ENCODE peak calls at places on chromosomes 13 and 19, in six cellular contexts. G is aorta; J is CD8-positive, alpha-beta memory T cell; N is heart right ventricle; L is psoas muscle; A is upper lobe of right lung. E is an unnamed sample.

GRCh38 chr13:31261241-31261640 is 61.5 kb downstream of the B3GLCT start:
- DNase-seq in N (no peak), J (no peak), L (no peak), A (no peak), G (no peak), E (no peak)

GRCh38 chr13:102597029-102598015 is 536 bp downstream of the TPP2 start:
- DNase-seq in A (no peak), L (peak; percentile 40), J (peak; percentile 8), N (peak; percentile 14), G (peak; percentile 81), E (peak; percentile 83)

GRCh38 chr13:45219938-45220375 is 19.1 kb upstream of the KCTD4 start:
- DNase-seq in N (no peak), J (no peak), G (no peak), A (no peak), L (no peak), E (no peak)

GRCh38 chr13:36875955-36876354 is 44.1 kb downstream of the SMAD9 start:
- DNase-seq in A (no peak), G (no peak), J (no peak), N (no peak), L (no peak), E (no peak)

GRCh38 chr19:30406220-30406944 is 34.2 kb downstream of the ZNF536 start:
- DNase-seq in J (no peak), G (no peak), L (no peak), N (peak; percentile 15), A (no peak), E (no peak)

GRCh38 chr13:76711515-76712182 is 174.6 kb downstream of the KCTD12 start:
- DNase-seq in N (peak; percentile 36), L (peak; percentile 15), G (no peak), J (no peak), A (no peak), E (no peak)

GRCh38 chr19:10431254-10431942 is 11.1 kb downstream of the PDE4A start:
- DNase-seq in N (no peak), J (peak; percentile 72), A (peak; percentile 82), L (peak; percentile 53), G (peak; percentile 75), E (peak; percentile 83)

GRCh38 chr13:64154514-64154913 is 2738.9 kb upstream of the PCDH20 start:
- DNase-seq in A (no peak), L (no peak), N (no peak), G (no peak), J (no peak), E (no peak)

GRCh38 chr13:112776971-112777370 is 87.1 kb downstream of the ATP11A start:
- DNase-seq in N (no peak), G (no peak), L (no peak), J (no peak), A (no peak), E (no peak)

GRCh38 chr13:49635599-49636433 is 7.5 kb downstream of the ARL11 start:
- DNase-seq in N (peak; percentile 54), L (no peak), A (no peak), J (peak; percentile 59), G (no peak), E (no peak)

GRCh38 chr13:31032574-31033095 is 100.2 kb downstream of the TEX26 start:
- DNase-seq in L (no peak), J (no peak), A (no peak), N (no peak), G (no peak), E (no peak)

GRCh38 chr13:42028113-42028799 is 20.2 kb upstream of the DGKH start:
- DNase-seq in G (no peak), N (no peak), J (no peak), A (no peak), L (no peak), E (no peak)

GRCh38 chr19:53868091-53868891 is 608 bp downstream of the MYADM start:
- DNase-seq in N (peak; percentile 59), A (peak; percentile 84), L (peak; percentile 68), G (peak; percentile 89), J (peak; percentile 52), E (peak; percentile 90)

GRCh38 chr13:48066310-48066989 is 28.5 kb downstream of the MED4 start:
- DNase-seq in J (no peak), G (no peak), L (no peak), N (no peak), A (no peak), E (no peak)

GRCh38 chr13:29676535-29676934 is 81.0 kb upstream of the SLC7A1 start:
- DNase-seq in L (no peak), A (no peak), G (no peak), N (no peak), J (no peak), E (no peak)

GRCh38 chr19:5172859-5173577 is 167.6 kb downstream of the PTPRS start:
- DNase-seq in L (peak; percentile 25), G (no peak), A (no peak), J (no peak), N (no peak), E (peak; percentile 78)

GRCh38 chr19:57570707-57571106 is 8.0 kb downstream of the ZNF416 start:
- DNase-seq in J (no peak), L (no peak), N (no peak), G (no peak), A (no peak), E (no peak)

GRCh38 chr13:26500618-26501320 is 56.7 kb upstream of the WASF3 start:
- DNase-seq in J (no peak), G (no peak), N (no peak), L (no peak), A (no peak), E (no peak)

GRCh38 chr19:35316560-35316959 is 12.4 kb upstream of the CD22 start:
- DNase-seq in A (no peak), G (no peak), N (no peak), J (no peak), L (no peak), E (no peak)

GRCh38 chr13:78045916-78046315 is 127.3 kb upstream of the EDNRB start:
- DNase-seq in A (no peak), N (peak; percentile 25), J (no peak), L (no peak), G (no peak), E (no peak)

GRCh38 chr19:55446060-55446459 is 3.0 kb upstream of the SHISA7 start:
- DNase-seq in N (no peak), A (no peak), J (no peak), G (no peak), L (no peak), E (no peak)

GRCh38 chr13:109785141-109785891 is 1.1 kb downstream of the IRS2 start:
- DNase-seq in N (peak; percentile 28), J (peak; percentile 19), A (peak; percentile 85), L (peak; percentile 45), G (peak; percentile 82), E (peak; percentile 89)

GRCh38 chr19:45171211-45171623 is 6.8 kb downstream of the TRAPPC6A start:
- DNase-seq in G (no peak), J (peak; percentile 46), N (peak; percentile 28), L (no peak), A (no peak), E (no peak)

GRCh38 chr19:44003461-44004134 is 841 bp downstream of the ZNF230 start:
- DNase-seq in A (peak; percentile 57), L (no peak), J (no peak), G (no peak), N (peak; percentile 15), E (peak; percentile 66)

GRCh38 chr19:43997631-43998290 is 5.0 kb upstream of the ZNF230 start:
- DNase-seq in N (peak; percentile 9), G (no peak), J (no peak), A (no peak), L (no peak), E (no peak)

GRCh38 chr19:44002566-44003460 is at the start of gene ZNF230:
- DNase-seq in G (peak; percentile 93), L (peak; percentile 88), J (peak; percentile 82), A (peak; percentile 90), N (peak; percentile 96), E (peak; percentile 95)

GRCh38 chr19:44005968-44006367 is 3.2 kb downstream of the ZNF230 start:
- DNase-seq in J (no peak), G (no peak), A (no peak), N (no peak), L (no peak), E (no peak)

GRCh38 chr19:44002212-44002565 is 568 bp upstream of the ZNF230 start:
- DNase-seq in J (no peak), A (no peak), L (no peak), G (no peak), N (no peak), E (no peak)
- H3K36me3 ChIP-seq in J (peaks cover 7% of the 10 kb centered on the region), A (no peaks in the 10 kb centered on the region), L (peaks cover 6% of the 10 kb centered on the region), G (peaks cover 3% of the 10 kb centered on the region), N (peaks cover 4% of the 10 kb centered on the region), E (peaks cover 3% of the 10 kb centered on the region)

DNA sequence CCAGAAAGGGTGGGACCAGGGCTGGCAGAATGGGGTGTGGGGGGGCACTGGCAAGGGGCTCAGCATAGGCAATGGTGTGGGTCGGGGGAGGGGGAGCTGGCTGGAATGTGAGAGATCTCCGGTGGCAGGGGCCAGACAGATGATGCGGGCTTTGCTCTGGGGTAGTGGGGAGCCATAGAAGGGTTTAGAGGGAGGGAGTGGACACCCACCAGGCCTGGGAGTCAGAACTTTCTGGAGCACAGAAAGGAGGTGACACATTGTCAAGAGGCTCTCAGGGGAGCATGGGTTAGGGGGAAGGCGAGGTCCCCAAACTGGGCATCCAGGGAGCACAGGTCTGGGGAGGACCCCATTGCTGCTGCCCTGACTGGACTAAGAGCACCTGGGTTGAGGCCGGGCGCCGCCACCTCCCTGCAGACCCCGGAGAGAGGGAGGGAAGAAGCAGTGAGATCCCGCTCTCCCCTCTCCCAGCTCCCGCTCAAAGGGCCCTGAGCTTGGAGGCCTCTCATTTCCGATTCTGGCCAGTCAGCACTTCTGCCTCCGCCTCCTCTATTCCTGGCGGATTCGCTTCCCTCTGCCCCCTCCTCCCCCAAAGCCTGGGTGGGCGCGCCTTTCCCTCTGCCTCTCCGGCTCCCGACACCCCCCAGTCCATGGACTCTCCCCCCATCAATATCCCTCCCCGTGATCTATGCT is 21.6 kb downstream of the SMIM24 start:
- DNase-seq in A (peak; percentile 56), G (peak; percentile 88), L (no peak), J (no peak), N (peak; percentile 63), E (no peak)
- H3K27ac ChIP-seq in A (peak overlapping the region; percentile 80), G (peak overlapping the region; percentile 96), L (peak overlapping the region; percentile 71), J (no peak overlapping the region), N (peak overlapping the region; percentile 96), E (peak overlapping the region; percentile 94)

GRCh38 chr13:98557934-98558630 is 18.8 kb downstream of the STK24 start:
- DNase-seq in G (no peak), N (no peak), J (no peak), A (no peak), L (no peak), E (no peak)
- H3K4me1 ChIP-seq in G (peaks cover 2% of the 10 kb centered on the region), N (peaks cover 73% of the 10 kb centered on the region), J (peaks cover 54% of the 10 kb centered on the region), A (peaks cover 75% of the 10 kb centered on the region), L (peaks cover 42% of the 10 kb centered on the region), E (peaks cover 24% of the 10 kb centered on the region)

DNA sequence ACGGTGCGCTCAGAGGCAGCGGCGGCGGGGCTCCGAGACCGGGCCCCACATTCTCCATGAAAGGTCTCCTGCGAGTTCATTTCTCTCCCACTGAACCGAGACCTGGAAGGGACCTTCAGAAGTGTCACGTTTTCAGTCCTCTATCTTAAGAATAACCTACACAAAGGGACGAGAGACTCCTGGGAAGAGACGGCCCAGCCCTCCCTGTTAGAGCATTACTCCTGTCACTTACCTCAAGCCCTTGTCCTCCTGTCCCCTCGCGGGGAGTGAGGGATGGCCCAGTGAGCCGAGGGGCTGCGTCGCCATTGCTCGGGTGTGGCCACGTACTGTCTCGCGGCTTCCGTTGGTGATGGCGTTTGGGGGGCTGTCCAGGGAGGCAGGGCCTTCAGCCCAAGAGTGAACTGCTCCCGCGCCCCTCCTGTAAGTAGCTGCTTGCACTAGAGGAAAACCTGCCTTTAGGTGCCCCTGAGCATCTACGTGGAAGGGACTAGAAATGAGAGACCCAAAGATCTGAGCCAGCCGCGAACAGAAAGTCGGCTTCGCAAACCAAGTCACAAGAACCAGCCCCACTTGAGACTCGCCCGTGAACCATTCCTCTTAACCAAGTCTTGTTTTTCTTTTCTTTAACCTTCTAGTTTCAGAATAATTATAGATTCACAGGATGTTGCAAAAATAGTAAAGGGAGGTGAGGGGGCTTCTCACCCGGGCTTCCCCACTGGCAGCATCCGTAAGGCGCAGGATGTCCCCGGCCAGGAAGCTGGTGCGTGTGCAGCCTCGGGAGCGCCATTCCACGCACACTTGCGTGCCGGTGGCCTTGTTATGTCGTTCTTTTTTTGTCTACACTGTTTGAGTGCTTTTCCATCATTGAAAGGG is 21.1 kb upstream of the NDUFS7 start:
- DNase-seq in A (no peak), N (no peak), G (no peak), J (no peak), L (no peak), E (no peak)
- H3K36me3 ChIP-seq in A (peaks cover 69% of the 10 kb centered on the region), N (peaks cover 39% of the 10 kb centered on the region), G (peaks cover 1% of the 10 kb centered on the region), J (peaks cover 6% of the 10 kb centered on the region), L (peaks cover 92% of the 10 kb centered on the region), E (peaks cover 14% of the 10 kb centered on the region)

E was measured in kidney.